ENCODE peak calls at places on chromosomes 4 and X, in nine cellular contexts. J is fibroblast of the conjunctiva; F is cerebellum; A is D341Med; P is astrocyte; H is GM03348; S is Calu3; G is NCI-H1092 treated with DMSO at 0.1 percent for 48 hours; M is stimulated activated naive CD8-positive, alpha-beta T cell treated with anti-CD3 and anti-CD28 coated beads, Interleukin-15, Interleukin-2, amounts not matched to agents 100 U/mL and 50 U/mL, for 24 hours. O is an unnamed sample.

GRCh38 chr4:185305979-185306442 is 89.7 kb downstream of the LRP2BP start:
- DNase-seq in J (peak), F (no peak), A (no peak), P (peak), H (peak), S (peak), G (no peak), M (no peak), O (peak)

GRCh38 chrX:12007881-12008280 is 130.4 kb upstream of the FRMPD4 start:
- DNase-seq in J (peak), F (no peak), A (no peak), P (peak), H (peak), S (peak), G (no peak), M (no peak), O (peak)

GRCh38 chr4:113145519-113146291 is 96.3 kb downstream of the ANK2 start:
- DNase-seq in J (no peak), F (peak), A (no peak), P (no peak), H (no peak), S (no peak), G (no peak), M (no peak), O (no peak)

GRCh38 chrX:146658379-146658778 is 151.2 kb upstream of the CXorf51B start:
- DNase-seq in J (no peak), F (no peak), A (no peak), P (no peak), H (no peak), S (no peak), G (no peak), M (no peak), O (no peak)

GRCh38 chrX:2351999-2352995 is 148.5 kb downstream of the DHRSX start:
- DNase-seq in J (peak), F (no peak), A (no peak), P (peak), H (peak), S (no peak), G (no peak), M (no peak), O (peak)

GRCh38 chrX:139078342-139078741 is 366.8 kb upstream of the FGF13 start:
- DNase-seq in J (no peak), F (no peak), A (no peak), P (no peak), H (no peak), S (no peak), G (no peak), M (no peak), O (no peak)

GRCh38 chrX:45771114-45771513 is 570.4 kb upstream of the DIPK2B start:
- DNase-seq in J (peak), F (no peak), A (no peak), P (peak), H (peak), S (peak), G (no peak), M (no peak), O (peak)

GRCh38 chrX:150813922-150814321 is 84.5 kb downstream of the CD99L2 start:
- DNase-seq in J (no peak), F (no peak), A (no peak), P (no peak), H (peak), S (no peak), G (no peak), M (no peak), O (no peak)

GRCh38 chrX:120310861-120311631 is at the start of gene TMEM255A:
- DNase-seq in J (no peak), F (peak), A (peak), P (no peak), H (peak), S (no peak), G (peak), M (peak), O (no peak)

O was measured in AG09319.